ENCODE peak calls at places on chromosomes 6 and 20, in ten cellular contexts. C is stomach; A is suprapubic skin; L is psoas muscle; U is esophagus squamous epithelium; F is naive thymus-derived CD4-positive, alpha-beta T cell; Q is H1; N is prostate gland; V is ovary; O is cardiac muscle cell. X is an unnamed sample.
A peak's percentile ranks its signal among the peaks of the same experiment; 100 is the strongest.

GRCh38 chr6:35238843-35239289 is 20.7 kb upstream of the ZNF76 start:
- DNase-seq in A (no peak), F (no peak), C (no peak), O (peak; percentile 98), V (peak; percentile 42), L (no peak), U (no peak), Q (no peak), N (no peak), X (no peak)

GRCh38 chr6:152401978-152402377 is 235.2 kb downstream of the SYNE1 start:
- DNase-seq in U (no peak), F (no peak), L (no peak), A (no peak), C (no peak), O (no peak), V (no peak), N (no peak), Q (no peak), X (no peak)

GRCh38 chr6:158571826-158572652 is 12.1 kb downstream of the TMEM181 start:
- DNase-seq in A (no peak), Q (no peak), L (no peak), U (no peak), C (peak; percentile 92), V (no peak), N (no peak), O (no peak), F (no peak), X (peak; percentile 86)

GRCh38 chr6:45438849-45439406 is 61.2 kb upstream of the SUPT3H start:
- DNase-seq in U (no peak), V (no peak), L (no peak), F (no peak), O (no peak), C (no peak), N (peak; percentile 14), Q (no peak), A (no peak), X (no peak)

GRCh38 chr6:43907789-43908472 is 137.9 kb downstream of the VEGFA start:
- DNase-seq in V (no peak), O (no peak), C (no peak), L (no peak), U (no peak), F (no peak), A (no peak), N (no peak), Q (no peak), X (no peak)

GRCh38 chr6:6685249-6685667 is 96.7 kb downstream of the LY86 start:
- DNase-seq in Q (no peak), N (no peak), U (no peak), F (no peak), L (no peak), C (no peak), V (no peak), A (no peak), O (no peak), X (no peak)

GRCh38 chr6:157905590-157906337 is 75.9 kb upstream of the SYNJ2 start:
- DNase-seq in C (no peak), A (no peak), O (no peak), U (no peak), L (no peak), V (no peak), N (peak; percentile 14), Q (peak; percentile 54), F (no peak), X (no peak)

GRCh38 chr6:149862901-149863595 is 1.1 kb downstream of the LRP11 start:
- DNase-seq in A (peak; percentile 82), C (peak; percentile 79), O (peak; percentile 81), N (peak; percentile 77), U (no peak), L (peak; percentile 73), V (peak; percentile 52), Q (peak; percentile 73), F (peak; percentile 11), X (peak; percentile 61)

GRCh38 chr6:5190467-5190866 is 70.3 kb downstream of the LYRM4 start:
- DNase-seq in F (no peak), N (no peak), V (no peak), L (no peak), C (no peak), U (no peak), O (no peak), A (no peak), Q (no peak), X (no peak)

GRCh38 chr20:5608104-5608447 is 142.1 kb upstream of the SHLD1 start:
- DNase-seq in O (no peak), Q (no peak), L (no peak), N (no peak), A (no peak), C (no peak), U (no peak), F (no peak), V (no peak), X (peak; percentile 40)
- H3K4me3 ChIP-seq in O (peak overlapping the region; percentile 91), Q (no peak overlapping the region), L (peak overlapping the region; percentile 88), N (no peak overlapping the region), A (peak overlapping the region; percentile 78), C (peak overlapping the region; percentile 59), U (no peak overlapping the region), F (peak overlapping the region; percentile 86), V (no peak overlapping the region), X (peak overlapping the region; percentile 62)

DNA sequence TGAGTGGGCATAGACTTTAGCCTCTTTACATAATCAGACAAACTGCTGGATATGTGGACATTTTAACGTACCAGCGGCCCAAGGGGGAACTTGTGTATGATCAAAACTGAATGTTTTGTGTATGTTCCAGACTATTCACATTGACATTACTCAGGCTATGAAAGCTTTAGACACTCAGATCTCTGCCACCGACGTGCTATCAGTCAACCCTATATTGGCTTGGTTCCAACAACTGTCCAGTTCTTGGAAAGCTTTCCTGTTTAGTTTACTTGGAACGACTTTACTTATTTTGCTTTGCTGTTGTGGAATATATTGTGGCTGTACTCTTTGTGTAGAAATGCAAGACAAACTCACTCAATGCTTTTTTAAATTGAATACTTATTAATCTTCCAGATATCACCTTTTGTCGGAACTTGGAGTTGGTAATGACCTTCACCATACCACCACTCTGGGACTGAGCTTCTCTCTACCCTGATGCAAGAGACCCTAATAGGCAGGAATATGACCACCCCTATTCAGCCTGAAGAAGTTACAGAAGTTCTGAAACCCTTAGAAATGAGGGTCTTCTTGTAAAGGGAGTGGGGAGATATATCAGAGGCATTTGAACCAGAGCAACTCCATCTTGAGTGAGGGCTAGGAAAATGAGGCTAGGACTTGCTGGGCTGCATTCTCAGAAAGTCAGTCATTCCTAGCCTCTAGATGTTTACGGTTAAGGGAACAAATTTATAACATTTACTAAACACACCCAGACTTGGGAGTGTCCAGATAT is 49.0 kb upstream of the PAX1 start:
- DNase-seq in C (no peak), V (no peak), A (no peak), L (no peak), Q (no peak), U (no peak), O (no peak), F (no peak), N (no peak), X (no peak)
- H3K4me1 ChIP-seq in C (no peaks in the 10 kb centered on the region), V (no peaks in the 10 kb centered on the region), A (no peaks in the 10 kb centered on the region), L (no peaks in the 10 kb centered on the region), Q (no peaks in the 10 kb centered on the region), U (no peaks in the 10 kb centered on the region), O (no peaks in the 10 kb centered on the region), F (no peaks in the 10 kb centered on the region), N (no peaks in the 10 kb centered on the region), X (no peaks in the 10 kb centered on the region)

GRCh38 chr6:143223895-143224294 is 163.2 kb downstream of the AIG1 start:
- DNase-seq in N (no peak), C (no peak), O (no peak), A (peak; percentile 57), V (peak; percentile 58), F (no peak), U (no peak), Q (no peak), L (peak; percentile 43), X (peak; percentile 84)
- H3K4me3 ChIP-seq in N (no peak overlapping the region), C (no peak overlapping the region), O (no peak overlapping the region), A (no peak overlapping the region), V (no peak overlapping the region), F (no peak overlapping the region), U (no peak overlapping the region), Q (no peak overlapping the region), L (no peak overlapping the region), X (no peak overlapping the region)

GRCh38 chr20:8155229-8155628 is 23.2 kb downstream of the PLCB1 start:
- DNase-seq in O (no peak), Q (no peak), C (no peak), U (no peak), L (no peak), F (no peak), V (no peak), A (no peak), N (no peak), X (no peak)
- H3K4me1 ChIP-seq in O (peaks cover 9% of the 10 kb centered on the region), Q (no peaks in the 10 kb centered on the region), C (peaks cover 59% of the 10 kb centered on the region), U (peaks cover 68% of the 10 kb centered on the region), L (peaks cover 57% of the 10 kb centered on the region), F (peaks cover 13% of the 10 kb centered on the region), V (no peaks in the 10 kb centered on the region), A (peaks cover 23% of the 10 kb centered on the region), N (peaks cover 7% of the 10 kb centered on the region), X (no peaks in the 10 kb centered on the region)

DNA sequence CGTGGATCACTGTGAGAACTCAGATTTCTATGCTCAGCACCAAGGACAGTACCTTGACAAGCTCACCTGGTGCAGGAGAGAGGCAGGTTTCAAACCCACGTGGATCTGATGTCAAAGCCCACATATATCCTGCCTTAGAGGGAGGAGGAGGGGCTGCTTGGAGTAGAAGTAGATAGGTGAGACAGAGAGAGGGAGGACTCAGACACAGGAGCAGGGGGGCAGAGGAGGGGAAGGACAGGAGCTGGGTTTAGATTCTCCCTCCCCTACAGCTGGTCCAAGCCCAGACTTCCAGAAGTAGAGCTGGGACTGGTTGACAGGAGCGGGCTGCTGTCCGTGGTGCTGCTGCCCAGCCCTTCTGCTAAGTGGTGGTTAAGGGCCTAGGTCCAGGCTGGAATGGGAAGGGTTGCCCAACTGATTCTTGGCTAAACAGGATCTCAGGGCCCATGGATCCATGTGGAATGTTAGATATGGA is 77.5 kb downstream of the CDH22 start:
- DNase-seq in Q (peak; percentile 83), N (no peak), C (no peak), V (no peak), O (peak; percentile 83), L (no peak), A (no peak), U (no peak), F (no peak), X (no peak)
- H3K4me3 ChIP-seq in Q (no peak overlapping the region), N (no peak overlapping the region), C (no peak overlapping the region), V (no peak overlapping the region), O (no peak overlapping the region), L (no peak overlapping the region), A (no peak overlapping the region), U (no peak overlapping the region), F (no peak overlapping the region), X (no peak overlapping the region)

GRCh38 chr6:138410972-138411667 is 7.1 kb downstream of the HEBP2 start:
- DNase-seq in C (no peak), O (no peak), L (no peak), U (no peak), A (no peak), F (no peak), V (no peak), Q (no peak), N (no peak), X (no peak)
- H3K4me1 ChIP-seq in C (peaks cover 19% of the 10 kb centered on the region), O (no peaks in the 10 kb centered on the region), L (peaks cover 5% of the 10 kb centered on the region), U (peaks cover 56% of the 10 kb centered on the region), A (peaks cover 19% of the 10 kb centered on the region), F (no peaks in the 10 kb centered on the region), V (no peaks in the 10 kb centered on the region), Q (no peaks in the 10 kb centered on the region), N (peaks cover 2% of the 10 kb centered on the region), X (no peaks in the 10 kb centered on the region)

GRCh38 chr6:27761391-27761790 is 150.8 kb downstream of the OR2B2 start:
- DNase-seq in U (no peak), A (no peak), Q (no peak), L (no peak), N (no peak), F (no peak), V (no peak), C (no peak), O (no peak), X (no peak)
- H3K4me3 ChIP-seq in U (no peak overlapping the region), A (no peak overlapping the region), Q (peak overlapping the region; percentile 74), L (no peak overlapping the region), N (no peak overlapping the region), F (no peak overlapping the region), V (no peak overlapping the region), C (no peak overlapping the region), O (no peak overlapping the region), X (no peak overlapping the region)